ENCODE peak calls at places on chromosome 16, in seven cellular contexts. One of them, this sample, is unnamed.

GRCh38 chr16:82867425-82867824 is 240.7 kb downstream of the CDH13 start:
- DNase-seq in H9: no peak
- DNase-seq in IMR-90: no peak
- DNase-seq in neuronal stem cell: no peak
- DNase-seq in mesenchymal stem cell: peak
- DNase-seq in H1: no peak
- DNase-seq in mesendoderm: no peak
- DNase-seq in this sample: no peak

GRCh38 chr16:3046506-3047386 is at the start of gene MMP25:
- DNase-seq in H9: no peak
- DNase-seq in IMR-90: no peak
- DNase-seq in neuronal stem cell: no peak
- DNase-seq in mesenchymal stem cell: no peak
- DNase-seq in H1: no peak
- DNase-seq in mesendoderm: no peak
- DNase-seq in this sample: no peak

GRCh38 chr16:85924675-85925074 is 25.7 kb downstream of the IRF8 start:
- DNase-seq in H9: no peak
- DNase-seq in IMR-90: no peak
- DNase-seq in neuronal stem cell: no peak
- DNase-seq in mesenchymal stem cell: peak
- DNase-seq in H1: no peak
- DNase-seq in mesendoderm: no peak
- DNase-seq in this sample: peak

GRCh38 chr16:16021988-16022682 is 72.7 kb downstream of the ABCC1 start:
- DNase-seq in H9: peak
- DNase-seq in IMR-90: peak
- DNase-seq in neuronal stem cell: peak
- DNase-seq in mesenchymal stem cell: peak
- DNase-seq in H1: no peak
- DNase-seq in mesendoderm: peak
- DNase-seq in this sample: peak

GRCh38 chr16:48491517-48491916 is 106.3 kb upstream of the SIAH1 start:
- DNase-seq in H9: no peak
- DNase-seq in IMR-90: peak
- DNase-seq in neuronal stem cell: no peak
- DNase-seq in mesenchymal stem cell: no peak
- DNase-seq in H1: no peak
- DNase-seq in mesendoderm: no peak
- DNase-seq in this sample: no peak

GRCh38 chr16:10776280-10776679 is 32.6 kb downstream of the NUBP1 start:
- DNase-seq in H9: no peak
- DNase-seq in IMR-90: no peak
- DNase-seq in neuronal stem cell: no peak
- DNase-seq in mesenchymal stem cell: no peak
- DNase-seq in H1: no peak
- DNase-seq in mesendoderm: no peak
- DNase-seq in this sample: no peak

GRCh38 chr16:12191102-12191501 is 214.6 kb downstream of the SNX29 start:
- DNase-seq in H9: no peak
- DNase-seq in IMR-90: no peak
- DNase-seq in neuronal stem cell: no peak
- DNase-seq in mesenchymal stem cell: no peak
- DNase-seq in H1: no peak
- DNase-seq in mesendoderm: no peak
- DNase-seq in this sample: no peak

GRCh38 chr16:85258616-85259015 is 146.3 kb upstream of the CIBAR2 start:
- DNase-seq in H9: no peak
- DNase-seq in IMR-90: no peak
- DNase-seq in neuronal stem cell: no peak
- DNase-seq in mesenchymal stem cell: no peak
- DNase-seq in H1: no peak
- DNase-seq in mesendoderm: no peak
- DNase-seq in this sample: no peak

GRCh38 chr16:35319536-35320192 is 1860.3 kb downstream of the TP53TG3F start:
- DNase-seq in H9: no peak
- DNase-seq in IMR-90: no peak
- DNase-seq in neuronal stem cell: no peak
- DNase-seq in mesenchymal stem cell: no peak
- DNase-seq in H1: no peak
- DNase-seq in mesendoderm: no peak
- DNase-seq in this sample: no peak

GRCh38 chr16:72787519-72788268 is 260.2 kb downstream of the ZFHX3 start:
- DNase-seq in H9: peak
- DNase-seq in IMR-90: peak
- DNase-seq in neuronal stem cell: peak
- DNase-seq in mesenchymal stem cell: peak
- DNase-seq in H1: no peak
- DNase-seq in mesendoderm: peak
- DNase-seq in this sample: peak

GRCh38 chr16:53904533-53904932 is 200.6 kb downstream of the FTO start:
- DNase-seq in H9: no peak
- DNase-seq in IMR-90: no peak
- DNase-seq in neuronal stem cell: no peak
- DNase-seq in mesenchymal stem cell: no peak
- DNase-seq in H1: no peak
- DNase-seq in mesendoderm: no peak
- DNase-seq in this sample: no peak

GRCh38 chr16:85169333-85170065 is 57.2 kb upstream of the CIBAR2 start:
- DNase-seq in H9: no peak
- DNase-seq in IMR-90: no peak
- DNase-seq in neuronal stem cell: no peak
- DNase-seq in mesenchymal stem cell: no peak
- DNase-seq in H1: no peak
- DNase-seq in mesendoderm: peak
- DNase-seq in this sample: peak

GRCh38 chr16:10519929-10520868 is 60.2 kb downstream of the EMP2 start:
- DNase-seq in H9: no peak
- DNase-seq in IMR-90: no peak
- DNase-seq in neuronal stem cell: no peak
- DNase-seq in mesenchymal stem cell: no peak
- DNase-seq in H1: no peak
- DNase-seq in mesendoderm: no peak
- DNase-seq in this sample: no peak

GRCh38 chr16:11094075-11094593 is 149.8 kb downstream of the CLEC16A start:
- DNase-seq in H9: no peak
- DNase-seq in IMR-90: peak
- DNase-seq in neuronal stem cell: no peak
- DNase-seq in mesenchymal stem cell: peak
- DNase-seq in H1: no peak
- DNase-seq in mesendoderm: peak
- DNase-seq in this sample: peak

GRCh38 chr16:4454618-4455017 is 19.8 kb downstream of the NMRAL1 start:
- DNase-seq in H9: peak
- DNase-seq in IMR-90: no peak
- DNase-seq in neuronal stem cell: no peak
- DNase-seq in mesenchymal stem cell: no peak
- DNase-seq in H1: no peak
- DNase-seq in mesendoderm: peak
- DNase-seq in this sample: no peak

GRCh38 chr16:10827691-10828341 is 9.2 kb upstream of the TVP23A start:
- DNase-seq in H9: no peak
- DNase-seq in IMR-90: peak
- DNase-seq in neuronal stem cell: no peak
- DNase-seq in mesenchymal stem cell: no peak
- DNase-seq in H1: no peak
- DNase-seq in mesendoderm: no peak
- DNase-seq in this sample: no peak

GRCh38 chr16:48501516-48502377 is 108.2 kb downstream of the N4BP1 start:
- DNase-seq in H9: no peak
- DNase-seq in IMR-90: no peak
- DNase-seq in neuronal stem cell: no peak
- DNase-seq in mesenchymal stem cell: no peak
- DNase-seq in H1: no peak
- DNase-seq in mesendoderm: peak
- DNase-seq in this sample: no peak

GRCh38 chr16:2818278-2818876 is 1.3 kb downstream of the PRSS21 start:
- DNase-seq in H9: no peak
- DNase-seq in IMR-90: no peak
- DNase-seq in neuronal stem cell: no peak
- DNase-seq in mesenchymal stem cell: no peak
- DNase-seq in H1: no peak
- DNase-seq in mesendoderm: no peak
- DNase-seq in this sample: no peak

GRCh38 chr16:85699628-85700027 is 10.9 kb upstream of the GINS2 start:
- DNase-seq in H9: no peak
- DNase-seq in IMR-90: peak
- DNase-seq in neuronal stem cell: no peak
- DNase-seq in mesenchymal stem cell: peak
- DNase-seq in H1: no peak
- DNase-seq in mesendoderm: peak
- DNase-seq in this sample: peak

GRCh38 chr16:27811881-27812280 is 251.6 kb downstream of the GSG1L start:
- DNase-seq in H9: no peak
- DNase-seq in IMR-90: no peak
- DNase-seq in neuronal stem cell: no peak
- DNase-seq in mesenchymal stem cell: no peak
- DNase-seq in H1: no peak
- DNase-seq in mesendoderm: no peak
- DNase-seq in this sample: no peak

GRCh38 chr16:85423631-85424030 is 189.5 kb upstream of the GSE1 start:
- DNase-seq in H9: no peak
- DNase-seq in IMR-90: no peak
- DNase-seq in neuronal stem cell: no peak
- DNase-seq in mesenchymal stem cell: no peak
- DNase-seq in H1: no peak
- DNase-seq in mesendoderm: no peak
- DNase-seq in this sample: no peak

GRCh38 chr16:77246160-77246559 is 47.0 kb downstream of the SYCE1L start:
- DNase-seq in H9: no peak
- DNase-seq in IMR-90: no peak
- DNase-seq in neuronal stem cell: no peak
- DNase-seq in mesenchymal stem cell: no peak
- DNase-seq in H1: no peak
- DNase-seq in mesendoderm: no peak
- DNase-seq in this sample: no peak

GRCh38 chr16:76910931-76911330 is 280.1 kb upstream of the MON1B start:
- DNase-seq in H9: no peak
- DNase-seq in IMR-90: peak
- DNase-seq in neuronal stem cell: no peak
- DNase-seq in mesenchymal stem cell: peak
- DNase-seq in H1: no peak
- DNase-seq in mesendoderm: no peak
- DNase-seq in this sample: peak

GRCh38 chr16:88844412-88845118 is 12.2 kb downstream of the GALNS start:
- DNase-seq in H9: peak
- DNase-seq in IMR-90: no peak
- DNase-seq in neuronal stem cell: no peak
- DNase-seq in mesenchymal stem cell: no peak
- DNase-seq in H1: no peak
- DNase-seq in mesendoderm: peak
- DNase-seq in this sample: no peak
- H2AK5ac ChIP-seq in H9: no peak
- H2AK5ac ChIP-seq in IMR-90: no peak
- H2AK5ac ChIP-seq in neuronal stem cell: no peak
- H2AK5ac ChIP-seq in mesenchymal stem cell: no peak
- H2AK5ac ChIP-seq in H1: no peak
- H2AK5ac ChIP-seq in mesendoderm: no peak
- H2AK5ac ChIP-seq in this sample: no peak

GRCh38 chr16:58421029-58421428 is 28.8 kb downstream of the GINS3 start:
- DNase-seq in H9: no peak
- DNase-seq in IMR-90: no peak
- DNase-seq in neuronal stem cell: no peak
- DNase-seq in mesenchymal stem cell: no peak
- DNase-seq in H1: no peak
- DNase-seq in mesendoderm: no peak
- DNase-seq in this sample: no peak
- H2AK5ac ChIP-seq in H9: no peak
- H2AK5ac ChIP-seq in IMR-90: no peak
- H2AK5ac ChIP-seq in neuronal stem cell: no peak
- H2AK5ac ChIP-seq in mesenchymal stem cell: no peak
- H2AK5ac ChIP-seq in H1: no peak
- H2AK5ac ChIP-seq in mesendoderm: no peak
- H2AK5ac ChIP-seq in this sample: no peak

GRCh38 chr16:17770104-17770503 is 299.3 kb upstream of the XYLT1 start:
- DNase-seq in H9: no peak
- DNase-seq in IMR-90: no peak
- DNase-seq in neuronal stem cell: no peak
- DNase-seq in mesenchymal stem cell: no peak
- DNase-seq in H1: no peak
- DNase-seq in mesendoderm: peak
- DNase-seq in this sample: no peak
- H2AK5ac ChIP-seq in H9: no peak
- H2AK5ac ChIP-seq in IMR-90: no peak
- H2AK5ac ChIP-seq in neuronal stem cell: no peak
- H2AK5ac ChIP-seq in mesenchymal stem cell: no peak
- H2AK5ac ChIP-seq in H1: no peak
- H2AK5ac ChIP-seq in mesendoderm: no peak
- H2AK5ac ChIP-seq in this sample: no peak

GRCh38 chr16:559411-560207 is 585 bp upstream of the PRR35 start:
- DNase-seq in H9: no peak
- DNase-seq in IMR-90: no peak
- DNase-seq in neuronal stem cell: no peak
- DNase-seq in mesenchymal stem cell: no peak
- DNase-seq in H1: no peak
- DNase-seq in mesendoderm: peak
- DNase-seq in this sample: no peak

GRCh38 chr16:560221-560700 is at the start of gene PRR35:
- DNase-seq in H9: no peak
- DNase-seq in IMR-90: no peak
- DNase-seq in neuronal stem cell: no peak
- DNase-seq in mesenchymal stem cell: no peak
- DNase-seq in H1: no peak
- DNase-seq in mesendoderm: no peak
- DNase-seq in this sample: no peak

GRCh38 chr16:561413-561794 is 1.2 kb downstream of the PRR35 start:
- DNase-seq in H9: no peak
- DNase-seq in IMR-90: no peak
- DNase-seq in neuronal stem cell: no peak
- DNase-seq in mesenchymal stem cell: no peak
- DNase-seq in H1: no peak
- DNase-seq in mesendoderm: no peak
- DNase-seq in this sample: no peak

GRCh38 chr16:561957-562938 is 2.1 kb downstream of the PRR35 start:
- DNase-seq in H9: no peak
- DNase-seq in IMR-90: no peak
- DNase-seq in neuronal stem cell: no peak
- DNase-seq in mesenchymal stem cell: no peak
- DNase-seq in H1: no peak
- DNase-seq in mesendoderm: no peak
- DNase-seq in this sample: no peak

DNA sequence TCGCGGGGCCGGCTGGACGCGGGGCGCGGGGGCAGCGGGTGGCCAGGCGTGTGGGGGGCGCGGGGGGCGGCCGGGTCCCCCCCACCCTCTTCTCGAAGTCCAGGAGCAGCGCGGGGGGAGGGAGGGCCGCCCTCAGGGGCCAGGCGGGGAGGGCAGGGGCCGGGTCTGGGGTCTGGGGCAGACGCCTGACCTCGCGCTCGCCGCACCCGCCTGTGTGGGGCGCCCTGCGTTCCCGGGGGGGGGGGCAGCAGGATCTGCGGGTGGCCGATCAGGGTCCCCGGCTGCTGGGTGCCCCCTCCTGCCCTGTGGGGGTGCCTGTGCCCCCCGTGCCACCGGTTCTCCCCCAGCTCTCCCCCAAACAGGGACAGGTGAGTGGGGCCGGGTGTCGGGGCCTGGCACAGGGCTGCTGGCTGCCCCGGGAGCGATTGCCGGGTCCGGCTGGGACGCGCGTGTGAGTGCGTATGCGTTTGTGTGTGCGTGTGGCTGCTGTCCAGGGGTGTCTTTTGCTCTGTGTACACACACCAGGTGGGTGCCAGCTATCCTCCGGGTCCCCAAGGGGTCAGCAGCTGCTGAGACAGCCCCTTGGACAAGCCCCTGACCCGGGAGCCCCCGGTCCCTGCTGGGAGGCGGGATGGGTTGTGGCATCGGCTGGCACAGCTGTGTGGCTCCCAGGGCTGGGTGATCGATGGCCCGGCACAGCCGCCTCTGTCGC is 663 bp downstream of the PRR35 start:
- DNase-seq in H9: no peak
- DNase-seq in IMR-90: no peak
- DNase-seq in neuronal stem cell: no peak
- DNase-seq in mesenchymal stem cell: no peak
- DNase-seq in H1: no peak
- DNase-seq in mesendoderm: no peak
- DNase-seq in this sample: no peak
- H2AK5ac ChIP-seq in H9: no peak
- H2AK5ac ChIP-seq in IMR-90: no peak
- H2AK5ac ChIP-seq in neuronal stem cell: peak
- H2AK5ac ChIP-seq in mesenchymal stem cell: no peak
- H2AK5ac ChIP-seq in H1: no peak
- H2AK5ac ChIP-seq in mesendoderm: no peak
- H2AK5ac ChIP-seq in this sample: no peak